ENCODE peak calls at places on chromosomes 16 and 17, in four cellular contexts. L, Z, N and X are unnamed samples.

GRCh38 chr17:69596141-69596540 is 181.6 kb downstream of the MAP2K6 start:
- DNase-seq in L (no peak), Z (no peak), N (no peak), X (no peak)

GRCh38 chr17:33385133-33385532 is 92.0 kb upstream of the ASIC2 start:
- DNase-seq in L (no peak), Z (no peak), N (no peak), X (no peak)

GRCh38 chr17:64662774-64663367 is 764 bp upstream of the SMURF2 start:
- DNase-seq in L (no peak), Z (no peak), N (no peak), X (no peak)

GRCh38 chr17:41424111-41424635 is at the start of gene KRT37:
- DNase-seq in L (no peak), Z (no peak), N (no peak), X (no peak)

GRCh38 chr16:83102336-83102735 is 475.6 kb downstream of the CDH13 start:
- DNase-seq in L (no peak), Z (no peak), N (no peak), X (no peak)

GRCh38 chr16:89319883-89320716 is 102.6 kb downstream of the ZNF778 start:
- DNase-seq in L (peak; percentile 77), Z (peak; percentile 78), N (peak; percentile 75), X (peak; percentile 90)

GRCh38 chr17:48047741-48048320 is 328 bp upstream of the NFE2L1 start:
- DNase-seq in L (peak; percentile 100), Z (peak; percentile 100), N (peak; percentile 100), X (peak; percentile 100)

GRCh38 chr16:9054460-9054859 is 37.0 kb upstream of the HAPSTR1 start:
- DNase-seq in L (no peak), Z (no peak), N (no peak), X (no peak)

GRCh38 chr17:32327911-32328310 is 14.1 kb downstream of the C17orf75 start:
- DNase-seq in L (no peak), Z (no peak), N (no peak), X (no peak)